ENCODE peak calls at places on chromosomes 7 and 10, in seven cellular contexts. W is HepG2, H is HCT116, F is GM12878, D is K562, B is SK-N-SH, U is H1. L is an unnamed sample.

GRCh38 chr7:78073470-78074382 is 275.2 kb downstream of the PHTF2 start:
- DNase-seq in W (no peak), H (no peak), F (no peak), D (no peak), B (no peak), U (no peak), L (no peak)

GRCh38 chr7:2668401-2668800 is 19.6 kb upstream of the AMZ1 start:
- DNase-seq in W (no peak), H (no peak), F (no peak), D (no peak), B (no peak), U (no peak), L (no peak)

GRCh38 chr7:43535810-43536585 is 46.9 kb upstream of the STK17A start:
- DNase-seq in W (no peak), H (no peak), F (no peak), D (no peak), B (no peak), U (no peak), L (no peak)

GRCh38 chr10:107398115-107398514 is 233.6 kb upstream of the SORCS1 start:
- DNase-seq in W (no peak), H (no peak), F (no peak), D (no peak), B (no peak), U (no peak), L (no peak)

GRCh38 chr7:84675633-84676034 is 481.0 kb upstream of the SEMA3A start:
- DNase-seq in W (no peak), H (no peak), F (no peak), D (no peak), B (peak; percentile 21), U (no peak), L (no peak)

GRCh38 chr10:131560726-131561390 is 249.3 kb upstream of the TCERG1L start:
- DNase-seq in W (no peak), H (no peak), F (no peak), D (no peak), B (no peak), U (peak; percentile 32), L (no peak)

GRCh38 chr10:124558339-124558685 is 96.7 kb downstream of the LHPP start:
- DNase-seq in W (no peak), H (no peak), F (no peak), D (no peak), B (no peak), U (no peak), L (no peak)

GRCh38 chr10:80528185-80528700 is 9.5 kb upstream of the SH2D4B start:
- DNase-seq in W (no peak), H (no peak), F (no peak), D (no peak), B (no peak), U (no peak), L (no peak)

GRCh38 chr10:78405231-78405630 is 371.6 kb downstream of the RPS24 start:
- DNase-seq in W (no peak), H (no peak), F (no peak), D (no peak), B (no peak), U (no peak), L (no peak)

GRCh38 chr10:81026597-81026996 is 488.9 kb downstream of the SH2D4B start:
- DNase-seq in W (no peak), H (no peak), F (no peak), D (no peak), B (no peak), U (no peak), L (no peak)

GRCh38 chr10:132539431-132539839 is 1.8 kb downstream of the INPP5A start:
- DNase-seq in W (no peak), H (no peak), F (no peak), D (no peak), B (no peak), U (no peak), L (no peak)

GRCh38 chr7:29140873-29141468 is 5.4 kb downstream of the CPVL start:
- DNase-seq in W (peak; percentile 90), H (no peak), F (no peak), D (no peak), B (no peak), U (no peak), L (no peak)
- TF ChIP-seq YY1 in W (no peak), H (no peak), F (no peak), D (no peak), B (no peak), U (no peak), L (no peak)

DNA sequence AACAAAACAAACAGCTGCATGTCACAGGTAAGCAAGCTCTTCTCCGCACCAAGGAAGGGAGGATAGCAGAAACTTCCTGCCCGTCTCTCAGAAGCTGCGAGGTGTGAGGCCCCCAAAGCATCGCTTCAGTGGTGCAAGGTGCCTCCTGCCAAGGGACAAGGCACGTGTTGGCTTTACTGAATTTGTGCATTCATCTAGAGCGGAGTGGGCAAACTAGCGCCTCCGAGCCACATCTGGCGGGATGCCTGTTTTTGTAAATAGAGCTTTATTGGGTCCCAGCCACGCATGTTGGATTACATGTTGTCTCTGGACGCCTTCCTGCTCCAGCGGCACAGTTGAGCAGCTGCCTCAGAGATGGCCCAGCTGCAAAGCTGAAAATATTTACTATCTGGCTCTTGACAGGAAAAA is 27.7 kb downstream of the PHYH start:
- DNase-seq in W (peak; percentile 21), H (no peak), F (no peak), D (no peak), B (peak; percentile 29), U (peak; percentile 52), L (no peak)
- TF ChIP-seq YY1 in W (no peak), H (no peak), F (no peak), D (no peak), B (no peak), U (no peak), L (no peak)

DNA sequence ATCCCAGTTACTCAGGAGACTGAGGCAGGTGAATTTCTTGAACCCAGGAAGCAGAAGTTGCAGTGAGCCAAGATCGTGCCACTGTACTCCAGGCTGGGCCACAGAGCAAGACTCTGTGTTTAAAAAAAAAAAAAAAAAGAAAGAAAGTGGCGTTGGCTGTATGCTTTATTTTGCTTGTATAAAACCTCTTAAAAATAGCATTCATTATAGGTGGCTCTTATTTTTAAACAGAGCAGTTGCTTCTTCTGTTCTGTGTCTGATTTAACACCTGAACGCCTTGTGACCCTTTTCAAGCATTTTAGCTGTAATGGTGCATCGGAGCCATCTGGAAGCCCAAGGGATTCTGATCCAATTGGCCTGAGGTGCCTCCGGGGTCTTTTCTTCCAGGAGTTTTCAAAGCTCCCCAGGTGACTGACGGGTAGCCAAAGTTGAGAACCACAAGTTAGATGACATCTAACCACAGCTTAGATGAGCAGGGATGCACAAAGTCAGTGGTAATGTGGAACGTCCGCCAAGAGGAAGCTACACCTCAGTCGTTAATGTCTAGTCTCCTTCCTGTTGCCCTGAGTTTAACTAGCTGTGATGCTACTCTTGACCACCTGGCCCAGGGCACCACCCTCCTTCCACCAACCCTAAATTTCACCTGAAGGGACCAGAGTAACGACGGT is 274.6 kb upstream of the KLF6 start:
- DNase-seq in W (no peak), H (no peak), F (no peak), D (no peak), B (no peak), U (no peak), L (no peak)
- TF ChIP-seq YY1 in W (no peak), H (no peak), F (no peak), D (no peak), B (no peak), U (no peak), L (no peak)

DNA sequence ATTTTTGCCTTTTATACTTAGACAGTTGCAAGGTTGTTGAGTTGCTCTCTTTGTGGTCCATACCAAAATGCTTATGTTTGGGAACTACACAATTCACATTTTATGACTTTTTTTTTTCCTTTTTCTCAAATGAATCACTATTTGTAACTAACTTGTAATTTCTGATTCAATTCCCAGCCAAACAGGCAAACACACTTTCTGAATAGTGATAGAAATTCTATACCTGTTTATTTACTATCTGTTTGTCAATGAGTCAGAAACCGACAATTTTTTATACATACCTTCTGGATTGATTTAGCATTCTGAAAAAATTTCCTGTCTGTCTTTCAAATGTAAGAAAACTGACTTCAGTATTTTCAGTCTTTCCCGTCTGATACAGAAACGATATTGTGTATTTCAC is 69.1 kb downstream of the MBL2 start:
- DNase-seq in W (no peak), H (no peak), F (no peak), D (no peak), B (no peak), U (no peak), L (no peak)
- TF ChIP-seq YY1 in W (no peak), H (no peak), F (no peak), D (no peak), B (no peak), U (no peak), L (no peak)

DNA sequence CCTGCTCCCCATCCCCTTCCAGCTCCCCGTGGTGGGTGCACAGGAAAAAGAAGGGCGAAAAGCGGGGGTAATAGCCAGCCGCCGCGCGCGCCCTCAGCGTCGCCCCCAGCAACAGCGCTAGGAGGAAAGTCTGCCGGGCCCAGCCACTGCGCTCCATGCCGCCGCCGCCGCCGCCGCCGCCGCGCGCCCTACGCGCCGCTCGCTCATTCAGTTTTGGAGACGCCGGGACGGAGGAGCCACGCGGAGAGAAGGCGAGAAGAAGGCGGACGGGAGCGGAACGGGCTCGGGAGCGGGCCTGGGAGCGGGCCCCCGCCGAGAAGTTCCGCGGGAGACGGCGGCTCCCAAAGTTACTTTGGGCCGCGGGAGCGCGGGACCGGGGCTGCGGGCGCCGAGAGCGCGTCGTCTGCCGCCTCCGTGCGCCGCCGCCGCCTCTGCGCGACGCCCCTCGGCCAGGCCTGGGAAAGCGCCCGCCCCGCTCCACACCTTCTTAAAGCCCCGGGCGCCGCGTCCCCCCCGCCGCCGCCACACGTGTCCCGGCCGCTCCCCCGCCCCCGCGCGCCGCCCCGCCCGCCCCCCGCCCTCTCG is at the start of gene RELN:
- DNase-seq in W (peak; percentile 48), H (no peak), F (no peak), D (peak; percentile 94), B (peak; percentile 85), U (peak; percentile 74), L (no peak)
- TF ChIP-seq YY1 in W (no peak), H (no peak), F (no peak), D (peak; percentile 6), B (no peak), U (no peak), L (no peak)

GRCh38 chr10:82176571-82176970 is 301.6 kb downstream of the NRG3 start:
- DNase-seq in W (no peak), H (no peak), F (no peak), D (no peak), B (no peak), U (no peak), L (no peak)

GRCh38 chr10:82171899-82172298 is 296.9 kb downstream of the NRG3 start:
- DNase-seq in W (no peak), H (no peak), F (no peak), D (no peak), B (no peak), U (no peak), L (no peak)
- TF ChIP-seq YY1 in W (no peak), H (no peak), F (no peak), D (no peak), B (no peak), U (no peak), L (no peak)

GRCh38 chr7:124764071-124764846 is 1.3 kb downstream of the GPR37 start:
- DNase-seq in W (no peak), H (no peak), F (no peak), D (no peak), B (no peak), U (no peak), L (no peak)
- TF ChIP-seq YY1 in W (no peak), H (no peak), F (no peak), D (no peak), B (no peak), U (no peak), L (no peak)